ENCODE peak calls at places on chromosomes 13 and 19, in four cellular contexts. One of them, this sample, is unnamed.

GRCh38 chr13:41512441-41512840 is 55.1 kb downstream of the RGCC start:
- DNase-seq in left ventricle myocardium inferior: no peak
- DNase-seq in sigmoid colon: no peak
- DNase-seq in fibroblast of lung: no peak
- DNase-seq in this sample: no peak

GRCh38 chr13:94886191-94886590 is 173.8 kb upstream of the SOX21 start:
- DNase-seq in left ventricle myocardium inferior: no peak
- DNase-seq in sigmoid colon: no peak
- DNase-seq in fibroblast of lung: peak; percentile 79
- DNase-seq in this sample: no peak

GRCh38 chr13:43908156-43909126 is 28.7 kb downstream of the LACC1 start:
- DNase-seq in left ventricle myocardium inferior: no peak
- DNase-seq in sigmoid colon: no peak
- DNase-seq in fibroblast of lung: peak; percentile 77
- DNase-seq in this sample: no peak

GRCh38 chr13:43800828-43801227 is 14.1 kb upstream of the ENOX1 start:
- DNase-seq in left ventricle myocardium inferior: no peak
- DNase-seq in sigmoid colon: no peak
- DNase-seq in fibroblast of lung: no peak
- DNase-seq in this sample: no peak

GRCh38 chr19:30168760-30169159 is 203.4 kb upstream of the ZNF536 start:
- DNase-seq in left ventricle myocardium inferior: no peak
- DNase-seq in sigmoid colon: no peak
- DNase-seq in fibroblast of lung: no peak
- DNase-seq in this sample: no peak

GRCh38 chr19:12955996-12956395 is 1.0 kb downstream of the GADD45GIP1 start:
- DNase-seq in left ventricle myocardium inferior: no peak
- DNase-seq in sigmoid colon: no peak
- DNase-seq in fibroblast of lung: no peak
- DNase-seq in this sample: no peak

GRCh38 chr13:78147905-78148304 is 229.3 kb upstream of the EDNRB start:
- DNase-seq in left ventricle myocardium inferior: no peak
- DNase-seq in sigmoid colon: no peak
- DNase-seq in fibroblast of lung: peak; percentile 92
- DNase-seq in this sample: no peak

GRCh38 chr13:88068975-88069374 is 397.8 kb downstream of the SLITRK5 start:
- DNase-seq in left ventricle myocardium inferior: no peak
- DNase-seq in sigmoid colon: peak; percentile 35
- DNase-seq in fibroblast of lung: no peak
- DNase-seq in this sample: peak; percentile 65

GRCh38 chr13:104773775-104774174 is 1707.6 kb upstream of the SLC10A2 start:
- DNase-seq in left ventricle myocardium inferior: no peak
- DNase-seq in sigmoid colon: no peak
- DNase-seq in fibroblast of lung: peak; percentile 55
- DNase-seq in this sample: no peak

GRCh38 chr13:95355491-95355890 is 54.2 kb upstream of the ABCC4 start:
- DNase-seq in left ventricle myocardium inferior: no peak
- DNase-seq in sigmoid colon: peak; percentile 38
- DNase-seq in fibroblast of lung: peak; percentile 78
- DNase-seq in this sample: no peak

GRCh38 chr19:42323852-42324654 is 1.4 kb upstream of the MEGF8 start:
- DNase-seq in left ventricle myocardium inferior: no peak
- DNase-seq in sigmoid colon: no peak
- DNase-seq in fibroblast of lung: no peak
- DNase-seq in this sample: no peak

GRCh38 chr19:52889076-52889475 is 8.4 kb downstream of the ZNF320 start:
- DNase-seq in left ventricle myocardium inferior: no peak
- DNase-seq in sigmoid colon: no peak
- DNase-seq in fibroblast of lung: no peak
- DNase-seq in this sample: no peak

GRCh38 chr19:32708457-32708856 is 11.1 kb upstream of the TDRD12 start:
- DNase-seq in left ventricle myocardium inferior: no peak
- DNase-seq in sigmoid colon: no peak
- DNase-seq in fibroblast of lung: no peak
- DNase-seq in this sample: no peak

GRCh38 chr19:7505682-7506384 is 10.1 kb upstream of the ZNF358 start:
- DNase-seq in left ventricle myocardium inferior: no peak
- DNase-seq in sigmoid colon: peak; percentile 64
- DNase-seq in fibroblast of lung: no peak
- DNase-seq in this sample: no peak

GRCh38 chr19:11995174-11995573 is 30.3 kb downstream of the ZNF763 start:
- DNase-seq in left ventricle myocardium inferior: no peak
- DNase-seq in sigmoid colon: no peak
- DNase-seq in fibroblast of lung: peak; percentile 44
- DNase-seq in this sample: no peak

GRCh38 chr19:42386974-42387707 is 3.0 kb downstream of the CNFN start:
- DNase-seq in left ventricle myocardium inferior: peak; percentile 53
- DNase-seq in sigmoid colon: peak; percentile 74
- DNase-seq in fibroblast of lung: peak; percentile 40
- DNase-seq in this sample: peak; percentile 89

GRCh38 chr19:8393871-8394250 is 3.7 kb downstream of the RAB11B start:
- DNase-seq in left ventricle myocardium inferior: no peak
- DNase-seq in sigmoid colon: no peak
- DNase-seq in fibroblast of lung: no peak
- DNase-seq in this sample: no peak

GRCh38 chr19:29404951-29405727 is 120.7 kb upstream of the VSTM2B start:
- DNase-seq in left ventricle myocardium inferior: no peak
- DNase-seq in sigmoid colon: no peak
- DNase-seq in fibroblast of lung: no peak
- DNase-seq in this sample: no peak

GRCh38 chr19:18904334-18905057 is 8.5 kb upstream of the CERS1 start:
- DNase-seq in left ventricle myocardium inferior: no peak
- DNase-seq in sigmoid colon: no peak
- DNase-seq in fibroblast of lung: no peak
- DNase-seq in this sample: no peak

GRCh38 chr19:19409235-19410030 is 4.0 kb downstream of the GATAD2A start:
- DNase-seq in left ventricle myocardium inferior: no peak
- DNase-seq in sigmoid colon: no peak
- DNase-seq in fibroblast of lung: no peak
- DNase-seq in this sample: no peak

GRCh38 chr13:41139296-41139966 is 6.8 kb upstream of the KBTBD6 start:
- DNase-seq in left ventricle myocardium inferior: no peak
- DNase-seq in sigmoid colon: no peak
- DNase-seq in fibroblast of lung: peak; percentile 31
- DNase-seq in this sample: no peak

GRCh38 chr19:14487370-14488125 is 8.4 kb downstream of the GIPC1 start:
- DNase-seq in left ventricle myocardium inferior: no peak
- DNase-seq in sigmoid colon: no peak
- DNase-seq in fibroblast of lung: no peak
- DNase-seq in this sample: no peak

GRCh38 chr13:23833733-23834611 is 55.2 kb downstream of the MIPEP start:
- DNase-seq in left ventricle myocardium inferior: no peak
- DNase-seq in sigmoid colon: no peak
- DNase-seq in fibroblast of lung: no peak
- DNase-seq in this sample: no peak

GRCh38 chr13:49443327-49443688 is 556 bp downstream of the CAB39L start:
- DNase-seq in left ventricle myocardium inferior: no peak
- DNase-seq in sigmoid colon: no peak
- DNase-seq in fibroblast of lung: peak; percentile 36
- DNase-seq in this sample: no peak

GRCh38 chr19:36686365-36687213 is 823 bp upstream of the ZNF567 start:
- DNase-seq in left ventricle myocardium inferior: no peak
- DNase-seq in sigmoid colon: no peak
- DNase-seq in fibroblast of lung: no peak
- DNase-seq in this sample: no peak

GRCh38 chr19:19120308-19121156 is 17.7 kb downstream of the TMEM161A start:
- DNase-seq in left ventricle myocardium inferior: no peak
- DNase-seq in sigmoid colon: peak; percentile 95
- DNase-seq in fibroblast of lung: peak; percentile 68
- DNase-seq in this sample: peak; percentile 75

GRCh38 chr19:7921955-7922840 is 2.1 kb downstream of the SNAPC2 start:
- DNase-seq in left ventricle myocardium inferior: no peak
- DNase-seq in sigmoid colon: no peak
- DNase-seq in fibroblast of lung: no peak
- DNase-seq in this sample: no peak

GRCh38 chr19:42246143-42246868 is 3.9 kb upstream of the GSK3A start:
- DNase-seq in left ventricle myocardium inferior: peak; percentile 75
- DNase-seq in sigmoid colon: peak; percentile 95
- DNase-seq in fibroblast of lung: peak; percentile 81
- DNase-seq in this sample: peak; percentile 69

GRCh38 chr13:24050292-24050711 is 110.2 kb upstream of the SPATA13 start:
- DNase-seq in left ventricle myocardium inferior: peak; percentile 36
- DNase-seq in sigmoid colon: peak; percentile 78
- DNase-seq in fibroblast of lung: peak; percentile 79
- DNase-seq in this sample: no peak

GRCh38 chr13:101211261-101211660 is 205.0 kb downstream of the NALCN start:
- DNase-seq in left ventricle myocardium inferior: no peak
- DNase-seq in sigmoid colon: no peak
- DNase-seq in fibroblast of lung: peak; percentile 59
- DNase-seq in this sample: no peak

GRCh38 chr19:19619121-19619848 is 798 bp upstream of the PBX4 start:
- DNase-seq in left ventricle myocardium inferior: no peak
- DNase-seq in sigmoid colon: no peak
- DNase-seq in fibroblast of lung: no peak
- DNase-seq in this sample: no peak

GRCh38 chr13:64278493-64278892 is 2862.8 kb upstream of the PCDH20 start:
- DNase-seq in left ventricle myocardium inferior: no peak
- DNase-seq in sigmoid colon: no peak
- DNase-seq in fibroblast of lung: peak; percentile 79
- DNase-seq in this sample: no peak

GRCh38 chr13:77740097-77740496 is 42.6 kb downstream of the SLAIN1 start:
- DNase-seq in left ventricle myocardium inferior: no peak
- DNase-seq in sigmoid colon: no peak
- DNase-seq in fibroblast of lung: no peak
- DNase-seq in this sample: no peak

GRCh38 chr13:53405616-53406015 is 377.0 kb downstream of the OLFM4 start:
- DNase-seq in left ventricle myocardium inferior: no peak
- DNase-seq in sigmoid colon: no peak
- DNase-seq in fibroblast of lung: no peak
- DNase-seq in this sample: no peak

GRCh38 chr19:52188822-52189744 is 769 bp upstream of the PPP2R1A start:
- DNase-seq in left ventricle myocardium inferior: peak; percentile 83
- DNase-seq in sigmoid colon: peak; percentile 93
- DNase-seq in fibroblast of lung: no peak
- DNase-seq in this sample: no peak

GRCh38 chr13:64239372-64239771 is 2823.7 kb upstream of the PCDH20 start:
- DNase-seq in left ventricle myocardium inferior: no peak
- DNase-seq in sigmoid colon: no peak
- DNase-seq in fibroblast of lung: peak; percentile 82
- DNase-seq in this sample: no peak

GRCh38 chr13:101875717-101876393 is 423.4 kb downstream of the ITGBL1 start:
- DNase-seq in left ventricle myocardium inferior: no peak
- DNase-seq in sigmoid colon: no peak
- DNase-seq in fibroblast of lung: peak; percentile 89
- DNase-seq in this sample: no peak

GRCh38 chr19:7871280-7871529 is 3.0 kb downstream of the PRR36 start:
- DNase-seq in left ventricle myocardium inferior: no peak
- DNase-seq in sigmoid colon: no peak
- DNase-seq in fibroblast of lung: no peak
- DNase-seq in this sample: no peak

DNA sequence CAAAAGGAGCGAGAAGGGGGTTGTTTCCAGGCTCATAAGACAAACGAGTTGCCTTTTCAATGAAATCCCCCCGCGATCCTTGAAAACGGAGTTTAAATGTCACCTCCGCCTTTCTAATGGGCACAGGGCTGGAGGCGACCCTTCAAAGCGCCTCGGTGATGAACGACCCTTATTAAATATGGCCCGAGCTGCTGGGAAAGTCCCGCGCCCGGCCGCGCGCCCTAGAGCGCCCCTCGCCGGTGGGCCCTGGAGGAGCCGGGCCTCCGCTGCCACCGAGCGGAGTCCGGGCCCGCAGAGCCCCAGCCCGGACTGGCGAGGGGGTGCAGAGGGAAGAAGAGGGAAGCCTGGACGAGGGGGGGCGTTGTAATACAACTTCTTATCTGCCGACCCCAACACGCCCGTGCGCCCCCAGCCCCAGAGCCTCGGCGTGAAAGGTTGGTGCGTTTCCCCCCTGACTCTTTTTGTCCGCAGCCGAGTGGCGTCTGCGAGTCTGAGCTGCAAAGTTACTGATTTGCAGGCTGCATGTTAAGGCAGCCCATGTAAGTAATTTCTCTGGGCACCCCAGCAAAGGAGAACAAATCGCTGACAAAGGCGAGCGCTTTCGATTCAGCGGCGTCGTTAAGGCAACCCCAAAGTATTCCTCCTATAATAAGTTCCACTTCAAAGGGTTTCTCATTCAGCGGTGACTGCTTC is 11.9 kb downstream of the ZIC5 start:
- DNase-seq in left ventricle myocardium inferior: no peak
- DNase-seq in sigmoid colon: no peak
- DNase-seq in fibroblast of lung: no peak
- DNase-seq in this sample: no peak
- H3K4me3 ChIP-seq in left ventricle myocardium inferior: peak overlapping the region; percentile 35
- H3K4me3 ChIP-seq in sigmoid colon: no peak overlapping the region
- H3K4me3 ChIP-seq in fibroblast of lung: peak overlapping the region; percentile 11
- H3K4me3 ChIP-seq in this sample: no peak overlapping the region

DNA sequence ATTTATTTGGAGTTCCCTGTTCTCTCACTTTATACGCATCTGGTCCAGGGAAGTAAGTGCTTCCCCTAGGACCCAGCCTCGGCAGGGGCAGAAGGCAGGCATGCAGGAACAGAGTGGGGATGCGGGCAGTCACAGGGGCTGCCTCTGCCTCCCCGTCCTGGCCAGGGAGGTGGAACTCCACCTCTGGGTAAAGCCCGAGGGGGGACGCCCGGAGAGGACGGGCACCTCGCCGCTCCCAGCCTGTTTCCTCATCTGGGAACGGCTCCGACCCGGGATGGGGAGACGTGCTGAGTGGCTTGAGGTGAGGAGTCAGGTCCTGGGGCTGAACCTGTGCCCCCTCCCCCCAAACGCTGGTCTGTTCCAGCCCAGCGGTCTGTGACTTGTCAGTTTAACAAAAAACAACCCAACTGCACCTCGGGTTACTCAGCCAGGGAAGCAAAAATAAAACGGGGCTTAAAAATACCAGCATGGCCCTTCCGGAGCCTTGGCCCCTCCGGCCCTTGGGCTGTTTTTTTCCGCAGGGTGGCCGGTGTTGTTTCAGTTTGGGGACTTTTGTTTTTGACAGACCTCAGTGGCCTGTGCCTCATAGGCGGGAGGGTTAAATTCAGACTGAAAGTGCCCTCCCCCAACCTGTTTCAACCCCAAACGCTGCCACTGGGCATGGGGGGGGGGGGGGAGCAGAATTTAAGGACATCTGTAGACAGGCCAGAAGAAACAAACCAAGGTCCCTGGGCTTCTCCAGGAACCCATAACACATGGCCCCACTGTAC is 4.1 kb downstream of the TCF3 start:
- DNase-seq in left ventricle myocardium inferior: no peak
- DNase-seq in sigmoid colon: no peak
- DNase-seq in fibroblast of lung: no peak
- DNase-seq in this sample: no peak
- H3K4me3 ChIP-seq in left ventricle myocardium inferior: no peak overlapping the region
- H3K4me3 ChIP-seq in sigmoid colon: no peak overlapping the region
- H3K4me3 ChIP-seq in fibroblast of lung: no peak overlapping the region
- H3K4me3 ChIP-seq in this sample: no peak overlapping the region

GRCh38 chr13:32783067-32783466 is 196.8 kb downstream of the PDS5B start:
- DNase-seq in left ventricle myocardium inferior: no peak
- DNase-seq in sigmoid colon: no peak
- DNase-seq in fibroblast of lung: peak; percentile 74
- DNase-seq in this sample: no peak
- H3K4me3 ChIP-seq in left ventricle myocardium inferior: no peak overlapping the region
- H3K4me3 ChIP-seq in sigmoid colon: no peak overlapping the region
- H3K4me3 ChIP-seq in fibroblast of lung: no peak overlapping the region
- H3K4me3 ChIP-seq in this sample: no peak overlapping the region

GRCh38 chr19:3483226-3483628 is at the start of gene SMIM44:
- DNase-seq in left ventricle myocardium inferior: no peak
- DNase-seq in sigmoid colon: no peak
- DNase-seq in fibroblast of lung: no peak
- DNase-seq in this sample: peak; percentile 95
- H3K4me3 ChIP-seq in left ventricle myocardium inferior: no peak within 1 kb of the TSS
- H3K4me3 ChIP-seq in sigmoid colon: no peak within 1 kb of the TSS
- H3K4me3 ChIP-seq in fibroblast of lung: no peak within 1 kb of the TSS
- H3K4me3 ChIP-seq in this sample: peak within 1 kb of the TSS; percentile 39

GRCh38 chr19:1748115-1748702 is 5.1 kb upstream of the ONECUT3 start:
- DNase-seq in left ventricle myocardium inferior: no peak
- DNase-seq in sigmoid colon: no peak
- DNase-seq in fibroblast of lung: no peak
- DNase-seq in this sample: no peak
- H3K4me3 ChIP-seq in left ventricle myocardium inferior: no peak overlapping the region
- H3K4me3 ChIP-seq in sigmoid colon: no peak overlapping the region
- H3K4me3 ChIP-seq in fibroblast of lung: no peak overlapping the region
- H3K4me3 ChIP-seq in this sample: no peak overlapping the region

This sample was measured in WERI-Rb-1.